ENCODE peak calls at places on chromosomes 3 and 15, in eight cellular contexts. F, D, H, B, P, C, X and N are unnamed samples.

GRCh38 chr3:132315851-132316250 is 1.4 kb upstream of the ACP3 start:
- DNase-seq in F (no peak), D (no peak), H (no peak), B (peak), P (no peak), C (no peak), X (no peak), N (no peak)

GRCh38 chr15:72271895-72272212 is 500 bp downstream of the PARP6 start:
- DNase-seq in F (no peak), D (no peak), H (no peak), B (peak), P (peak), C (peak), X (no peak), N (peak)

GRCh38 chr3:113153499-113154107 is 57.8 kb upstream of the BOC start:
- DNase-seq in F (no peak), D (no peak), H (no peak), B (no peak), P (no peak), C (no peak), X (no peak), N (no peak)

GRCh38 chr3:187567026-187567425 is 103.2 kb downstream of the SST start:
- DNase-seq in F (no peak), D (no peak), H (no peak), B (peak), P (no peak), C (no peak), X (peak), N (no peak)

GRCh38 chr3:15666277-15666676 is 64.7 kb downstream of the BTD start:
- DNase-seq in F (no peak), D (no peak), H (no peak), B (no peak), P (no peak), C (no peak), X (no peak), N (no peak)

GRCh38 chr3:196916995-196917394 is 25.3 kb downstream of the NCBP2 start:
- DNase-seq in F (no peak), D (no peak), H (no peak), B (no peak), P (no peak), C (no peak), X (no peak), N (no peak)

GRCh38 chr3:14335774-14336413 is 66.5 kb upstream of the SLC6A6 start:
- DNase-seq in F (no peak), D (no peak), H (no peak), B (no peak), P (no peak), C (no peak), X (no peak), N (no peak)

GRCh38 chr3:13600950-13601691 is 52.2 kb downstream of the FBLN2 start:
- DNase-seq in F (no peak), D (no peak), H (peak), B (peak), P (no peak), C (no peak), X (peak), N (peak)

GRCh38 chr3:129051776-129052400 is 8.7 kb upstream of the GP9 start:
- DNase-seq in F (no peak), D (no peak), H (peak), B (peak), P (no peak), C (no peak), X (no peak), N (no peak)

GRCh38 chr15:62337934-62338333 is 172.8 kb upstream of the C2CD4B start:
- DNase-seq in F (no peak), D (no peak), H (no peak), B (no peak), P (no peak), C (no peak), X (no peak), N (no peak)

GRCh38 chr15:63939531-63940130 is 105.9 kb upstream of the HERC1 start:
- DNase-seq in F (peak), D (no peak), H (no peak), B (peak), P (no peak), C (no peak), X (peak), N (no peak)